ENCODE peak calls at places on chromosomes 12 and 14, in six cellular contexts. One of them, this sample, is unnamed.

GRCh38 chr14:24992624-24993360 is 57.2 kb downstream of the STXBP6 start:
- DNase-seq in kidney tubule cell: no peak
- DNase-seq in skeletal muscle cell: no peak
- DNase-seq in HEK293T: no peak
- DNase-seq in T-helper 9 cell: no peak
- DNase-seq in stomach: no peak
- DNase-seq in this sample: no peak

GRCh38 chr14:85576161-85576560 is 46.2 kb downstream of the FLRT2 start:
- DNase-seq in kidney tubule cell: no peak
- DNase-seq in skeletal muscle cell: no peak
- DNase-seq in HEK293T: no peak
- DNase-seq in T-helper 9 cell: no peak
- DNase-seq in stomach: no peak
- DNase-seq in this sample: no peak

GRCh38 chr14:102579696-102580551 is 12.5 kb upstream of the RCOR1 start:
- DNase-seq in kidney tubule cell: peak
- DNase-seq in skeletal muscle cell: no peak
- DNase-seq in HEK293T: no peak
- DNase-seq in T-helper 9 cell: no peak
- DNase-seq in stomach: no peak
- DNase-seq in this sample: no peak

GRCh38 chr12:97047361-97047760 is 140.3 kb downstream of the NEDD1 start:
- DNase-seq in kidney tubule cell: no peak
- DNase-seq in skeletal muscle cell: no peak
- DNase-seq in HEK293T: no peak
- DNase-seq in T-helper 9 cell: no peak
- DNase-seq in stomach: no peak
- DNase-seq in this sample: no peak

GRCh38 chr12:47591387-47591786 is 114.4 kb downstream of the RPAP3 start:
- DNase-seq in kidney tubule cell: no peak
- DNase-seq in skeletal muscle cell: no peak
- DNase-seq in HEK293T: no peak
- DNase-seq in T-helper 9 cell: no peak
- DNase-seq in stomach: no peak
- DNase-seq in this sample: no peak

GRCh38 chr12:67792185-67792584 is 143.6 kb downstream of the DYRK2 start:
- DNase-seq in kidney tubule cell: no peak
- DNase-seq in skeletal muscle cell: no peak
- DNase-seq in HEK293T: no peak
- DNase-seq in T-helper 9 cell: no peak
- DNase-seq in stomach: no peak
- DNase-seq in this sample: no peak

GRCh38 chr12:112822056-112822455 is 30.5 kb downstream of the RPH3A start:
- DNase-seq in kidney tubule cell: no peak
- DNase-seq in skeletal muscle cell: no peak
- DNase-seq in HEK293T: no peak
- DNase-seq in T-helper 9 cell: no peak
- DNase-seq in stomach: no peak
- DNase-seq in this sample: no peak

GRCh38 chr14:104794099-104794498 is 1.4 kb downstream of the AKT1 start:
- DNase-seq in kidney tubule cell: peak
- DNase-seq in skeletal muscle cell: no peak
- DNase-seq in HEK293T: peak
- DNase-seq in T-helper 9 cell: no peak
- DNase-seq in stomach: peak
- DNase-seq in this sample: no peak

GRCh38 chr12:113159937-113160336 is 10.4 kb downstream of the CFAP73 start:
- DNase-seq in kidney tubule cell: no peak
- DNase-seq in skeletal muscle cell: no peak
- DNase-seq in HEK293T: no peak
- DNase-seq in T-helper 9 cell: no peak
- DNase-seq in stomach: no peak
- DNase-seq in this sample: peak

GRCh38 chr12:110224379-110225304 is 56.4 kb upstream of the ATP2A2 start:
- DNase-seq in kidney tubule cell: peak
- DNase-seq in skeletal muscle cell: peak
- DNase-seq in HEK293T: no peak
- DNase-seq in T-helper 9 cell: no peak
- DNase-seq in stomach: no peak
- DNase-seq in this sample: no peak

GRCh38 chr12:130878193-130879185 is 6.6 kb downstream of the RAN start:
- DNase-seq in kidney tubule cell: no peak
- DNase-seq in skeletal muscle cell: no peak
- DNase-seq in HEK293T: no peak
- DNase-seq in T-helper 9 cell: no peak
- DNase-seq in stomach: no peak
- DNase-seq in this sample: no peak

GRCh38 chr12:81800298-81801148 is 41.4 kb upstream of the PPFIA2 start:
- DNase-seq in kidney tubule cell: peak
- DNase-seq in skeletal muscle cell: no peak
- DNase-seq in HEK293T: no peak
- DNase-seq in T-helper 9 cell: no peak
- DNase-seq in stomach: no peak
- DNase-seq in this sample: no peak

GRCh38 chr14:90810808-90811207 is 5.4 kb downstream of the TTC7B start:
- DNase-seq in kidney tubule cell: no peak
- DNase-seq in skeletal muscle cell: no peak
- DNase-seq in HEK293T: no peak
- DNase-seq in T-helper 9 cell: no peak
- DNase-seq in stomach: no peak
- DNase-seq in this sample: no peak

GRCh38 chr12:91163116-91163515 is 19.5 kb downstream of the DCN start:
- DNase-seq in kidney tubule cell: no peak
- DNase-seq in skeletal muscle cell: no peak
- DNase-seq in HEK293T: no peak
- DNase-seq in T-helper 9 cell: no peak
- DNase-seq in stomach: no peak
- DNase-seq in this sample: no peak

GRCh38 chr12:15956413-15957185 is 45.5 kb downstream of the DERA start:
- DNase-seq in kidney tubule cell: peak
- DNase-seq in skeletal muscle cell: no peak
- DNase-seq in HEK293T: no peak
- DNase-seq in T-helper 9 cell: no peak
- DNase-seq in stomach: no peak
- DNase-seq in this sample: no peak

GRCh38 chr14:101101456-101102056 is 198.0 kb upstream of the RTL1 start:
- DNase-seq in kidney tubule cell: peak
- DNase-seq in skeletal muscle cell: no peak
- DNase-seq in HEK293T: peak
- DNase-seq in T-helper 9 cell: no peak
- DNase-seq in stomach: no peak
- DNase-seq in this sample: no peak

GRCh38 chr14:77151918-77152588 is 10.5 kb upstream of the ZDHHC22 start:
- DNase-seq in kidney tubule cell: peak
- DNase-seq in skeletal muscle cell: no peak
- DNase-seq in HEK293T: no peak
- DNase-seq in T-helper 9 cell: no peak
- DNase-seq in stomach: no peak
- DNase-seq in this sample: no peak

GRCh38 chr12:94570161-94570560 is 80.2 kb downstream of the TMCC3 start:
- DNase-seq in kidney tubule cell: peak
- DNase-seq in skeletal muscle cell: no peak
- DNase-seq in HEK293T: no peak
- DNase-seq in T-helper 9 cell: no peak
- DNase-seq in stomach: no peak
- DNase-seq in this sample: no peak

GRCh38 chr14:32185097-32185496 is 16.7 kb upstream of the RNU6-7 start:
- DNase-seq in kidney tubule cell: no peak
- DNase-seq in skeletal muscle cell: no peak
- DNase-seq in HEK293T: no peak
- DNase-seq in T-helper 9 cell: no peak
- DNase-seq in stomach: no peak
- DNase-seq in this sample: no peak

GRCh38 chr12:112716099-112717093 is 75.2 kb upstream of the RPH3A start:
- DNase-seq in kidney tubule cell: no peak
- DNase-seq in skeletal muscle cell: no peak
- DNase-seq in HEK293T: peak
- DNase-seq in T-helper 9 cell: no peak
- DNase-seq in stomach: no peak
- DNase-seq in this sample: no peak

GRCh38 chr12:71440393-71441349 is 1.1 kb downstream of the LGR5 start:
- DNase-seq in kidney tubule cell: no peak
- DNase-seq in skeletal muscle cell: no peak
- DNase-seq in HEK293T: no peak
- DNase-seq in T-helper 9 cell: no peak
- DNase-seq in stomach: peak
- DNase-seq in this sample: no peak